ENCODE peak calls at places on chromosomes 13 and 19, in ten cellular contexts. U, J, W, X, T, Z, D, R, N and A are unnamed samples.

GRCh38 chr19:46303702-46304397 is 7.0 kb downstream of the HIF3A start:
- DNase-seq in U (no peak), T (peak; percentile 96), R (peak; percentile 58), D (peak; percentile 43), N (peak; percentile 73), X (peak; percentile 90), W (no peak), Z (no peak), J (peak; percentile 1), A (no peak)

GRCh38 chr19:54464044-54464623 is 556 bp upstream of the LENG9 start:
- DNase-seq in T (peak; percentile 97), N (peak; percentile 86), R (peak; percentile 85), D (peak; percentile 97), J (no peak), X (peak; percentile 96), W (peak; percentile 70), Z (peak; percentile 86), U (peak; percentile 96), A (no peak)

GRCh38 chr13:80871481-80871880 is 530.6 kb upstream of the SPRY2 start:
- DNase-seq in J (no peak), X (no peak), N (no peak), U (no peak), D (peak; percentile 41), R (no peak), W (no peak), T (no peak), Z (no peak), A (no peak)

GRCh38 chr13:27496851-27497250 is 46.5 kb upstream of the MTIF3 start:
- DNase-seq in N (no peak), R (no peak), X (no peak), D (no peak), W (no peak), T (no peak), Z (no peak), U (no peak), J (no peak), A (no peak)

GRCh38 chr13:26425439-26426358 is 131.8 kb upstream of the WASF3 start:
- DNase-seq in D (no peak), R (no peak), U (peak; percentile 34), N (no peak), J (no peak), W (no peak), T (no peak), Z (no peak), X (peak; percentile 62), A (peak; percentile 37)

GRCh38 chr19:15595069-15595468 is 19.9 kb upstream of the CYP4F8 start:
- DNase-seq in Z (no peak), X (no peak), N (no peak), W (no peak), U (no peak), D (peak; percentile 65), J (no peak), T (no peak), R (no peak), A (no peak)

GRCh38 chr13:112845511-112846144 is 123.4 kb upstream of the MCF2L start:
- DNase-seq in N (no peak), T (no peak), Z (peak; percentile 13), X (no peak), U (no peak), R (no peak), D (no peak), J (no peak), W (no peak), A (no peak)

GRCh38 chr19:1362385-1363257 is 21.1 kb upstream of the NDUFS7 start:
- DNase-seq in W (no peak), T (no peak), X (no peak), U (no peak), N (no peak), J (no peak), D (no peak), Z (no peak), R (no peak), A (no peak)

GRCh38 chr19:52190679-52191293 is 934 bp downstream of the PPP2R1A start:
- DNase-seq in Z (peak; percentile 44), D (peak; percentile 43), N (peak; percentile 74), W (no peak), U (no peak), T (peak; percentile 38), R (no peak), X (peak; percentile 55), J (no peak), A (no peak)

DNA sequence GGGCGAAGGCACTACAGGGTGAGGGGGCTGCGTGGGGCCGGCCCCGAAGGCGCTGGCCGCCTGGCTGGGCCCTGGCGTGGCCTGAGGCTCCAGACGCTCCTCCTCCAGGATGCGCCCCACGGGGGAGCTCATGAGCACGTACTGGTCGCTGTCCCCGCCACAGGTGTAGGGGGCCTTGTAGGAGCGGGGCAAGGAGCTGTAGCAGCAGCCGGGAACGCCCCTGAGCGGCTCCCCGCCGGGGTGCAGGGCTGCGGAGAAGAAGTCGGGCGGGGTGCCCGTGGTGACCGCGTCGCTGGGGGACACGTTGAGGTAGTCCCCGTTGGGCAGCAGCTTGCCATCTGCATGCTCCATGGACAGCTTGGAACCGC is 3.0 kb downstream of the IRS2 start:
- DNase-seq in X (no peak), D (no peak), T (peak; percentile 30), U (no peak), Z (no peak), N (peak; percentile 54), W (no peak), R (peak; percentile 48), J (no peak), A (no peak)
- H3K27ac ChIP-seq in X (no peak overlapping the region), D (no peak overlapping the region), T (no peak overlapping the region), U (no peak overlapping the region), Z (peak overlapping the region; percentile 71), N (peak overlapping the region; percentile 63), W (no peak overlapping the region), R (no peak overlapping the region), J (peak overlapping the region; percentile 36), A (no peak overlapping the region)

GRCh38 chr13:74067818-74068217 is 66.4 kb downstream of the KLF12 start:
- DNase-seq in X (no peak), T (no peak), N (no peak), R (no peak), U (no peak), Z (no peak), J (no peak), W (no peak), D (peak; percentile 62), A (no peak)

GRCh38 chr13:74070065-74070464 is 64.1 kb downstream of the KLF12 start:
- DNase-seq in R (no peak), W (no peak), J (no peak), X (no peak), D (no peak), T (no peak), Z (no peak), N (no peak), U (no peak), A (no peak)

GRCh38 chr13:74073231-74073630 is 61.0 kb downstream of the KLF12 start:
- DNase-seq in D (no peak), J (no peak), N (no peak), Z (no peak), U (no peak), X (no peak), W (no peak), T (no peak), R (no peak), A (no peak)

GRCh38 chr13:74068471-74068870 is 65.7 kb downstream of the KLF12 start:
- DNase-seq in J (no peak), D (no peak), N (no peak), W (no peak), U (no peak), Z (no peak), X (no peak), R (no peak), T (no peak), A (no peak)

DNA sequence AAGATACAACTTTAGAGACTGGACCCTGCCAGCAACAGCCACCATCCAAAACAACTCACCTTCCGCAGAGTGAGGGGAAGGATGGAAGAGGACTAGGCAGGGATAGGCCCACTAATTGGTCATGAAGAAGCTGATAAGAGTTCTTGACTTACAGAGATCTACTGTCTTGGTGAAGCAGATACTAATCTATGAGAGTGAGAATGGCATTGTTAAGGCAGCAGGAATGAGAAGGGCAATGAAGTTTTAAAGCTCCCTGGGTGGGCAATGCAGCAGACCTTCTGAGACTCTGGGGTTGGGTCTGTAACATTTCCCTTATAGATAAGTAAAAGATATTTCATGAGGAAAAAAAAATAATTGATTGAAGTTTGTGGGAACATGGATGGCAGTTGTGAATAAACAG is 63.7 kb downstream of the KLF12 start:
- DNase-seq in T (no peak), Z (no peak), R (no peak), X (no peak), U (no peak), W (no peak), N (no peak), J (no peak), D (no peak), A (no peak)
- H3K27ac ChIP-seq in T (no peak overlapping the region), Z (no peak overlapping the region), R (no peak overlapping the region), X (no peak overlapping the region), U (no peak overlapping the region), W (no peak overlapping the region), N (no peak overlapping the region), J (no peak overlapping the region), D (no peak overlapping the region), A (no peak overlapping the region)

DNA sequence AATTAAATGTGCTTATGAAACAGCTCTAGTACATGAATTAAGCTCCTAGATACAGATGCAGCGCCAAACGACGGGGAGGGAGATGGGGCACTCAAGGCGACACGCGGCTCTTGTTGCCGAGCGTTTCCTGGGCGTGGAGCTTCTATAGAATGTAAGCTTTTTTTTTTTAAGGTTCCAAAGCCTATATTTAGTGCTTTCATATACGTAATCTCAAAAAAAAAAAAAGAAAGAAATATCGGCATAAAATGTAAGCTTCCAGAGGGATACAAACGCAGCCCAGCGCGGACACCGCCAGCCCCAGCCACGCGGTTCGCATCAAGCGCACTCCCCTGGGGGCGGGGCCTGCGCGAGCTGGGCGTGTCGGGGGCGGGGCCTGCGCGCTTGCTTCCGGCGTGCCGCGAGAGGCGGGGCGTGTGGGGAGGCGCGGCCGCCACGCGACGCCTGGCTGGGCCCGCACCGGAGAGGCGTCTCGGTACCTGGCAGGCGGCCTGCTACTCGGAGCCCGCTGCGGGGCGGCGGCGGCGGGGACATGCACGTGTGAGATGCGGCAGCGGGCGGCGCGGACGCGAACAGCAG is at the start of gene URI1:
- DNase-seq in D (peak; percentile 82), U (peak; percentile 67), J (peak; percentile 81), X (peak; percentile 93), N (peak; percentile 95), R (peak; percentile 93), W (peak; percentile 86), Z (peak; percentile 94), T (peak; percentile 94), A (peak; percentile 39)
- H3K27ac ChIP-seq in D (peak within 1 kb of the TSS; percentile 60), U (peak within 1 kb of the TSS; percentile 73), J (peak within 1 kb of the TSS; percentile 36), X (peak within 1 kb of the TSS; percentile 81), N (peak within 1 kb of the TSS; percentile 84), R (no peak within 1 kb of the TSS), W (peak within 1 kb of the TSS; percentile 79), Z (peak within 1 kb of the TSS; percentile 46), T (peak within 1 kb of the TSS; percentile 62), A (no peak within 1 kb of the TSS)

DNA sequence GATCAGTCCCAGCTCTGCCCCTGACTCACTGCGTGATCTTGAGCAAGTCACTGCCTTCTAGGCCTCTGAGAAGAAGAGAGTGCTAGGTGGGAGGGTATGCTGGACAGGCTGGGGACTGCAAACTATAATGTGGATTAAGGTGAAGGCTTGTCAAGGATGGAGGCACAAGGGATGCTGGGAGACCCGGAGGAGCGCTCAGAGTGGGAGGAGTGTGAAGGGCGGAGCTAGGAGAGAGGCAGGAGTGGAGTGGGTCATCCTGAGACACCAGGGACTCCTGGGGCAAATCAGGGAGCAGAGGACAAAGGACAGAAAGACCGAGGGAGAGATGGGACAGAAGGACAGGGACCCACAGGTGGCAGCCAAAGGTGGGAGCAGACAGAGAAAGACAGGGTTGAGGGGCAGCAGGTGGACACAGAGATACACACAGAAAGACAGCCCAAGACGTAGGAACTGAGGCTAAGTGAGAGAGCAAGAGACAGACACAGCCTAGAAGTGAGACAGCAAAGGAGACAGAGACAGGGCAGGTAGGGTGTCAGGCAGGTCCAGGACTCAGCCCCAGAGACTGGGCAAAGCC is 2.6 kb downstream of the GRIK5 start:
- DNase-seq in J (no peak), N (no peak), W (no peak), X (no peak), D (no peak), R (no peak), Z (no peak), T (no peak), U (no peak), A (no peak)
- H3K27ac ChIP-seq in J (no peak overlapping the region), N (no peak overlapping the region), W (no peak overlapping the region), X (no peak overlapping the region), D (no peak overlapping the region), R (no peak overlapping the region), Z (no peak overlapping the region), T (no peak overlapping the region), U (no peak overlapping the region), A (no peak overlapping the region)